ENCODE peak calls at places on chromosomes 2 and 18, in four cellular contexts. U is non-pigmented ciliary epithelial cell, H is fibroblast of gingiva, Q is HL-60. G is an unnamed sample.

GRCh38 chr2:182020319-182021055 is 34.8 kb downstream of the PPP1R1C start:
- DNase-seq in U (no peak), H (peak), Q (no peak), G (peak)

GRCh38 chr18:58178476-58178875 is 134.4 kb downstream of the NEDD4L start:
- DNase-seq in U (peak), H (no peak), Q (no peak), G (no peak)

GRCh38 chr2:128737546-128737826 is 418.8 kb upstream of the HS6ST1 start:
- DNase-seq in U (no peak), H (no peak), Q (no peak), G (no peak)

GRCh38 chr2:21427606-21428005 is 303.8 kb downstream of the TDRD15 start:
- DNase-seq in U (no peak), H (no peak), Q (no peak), G (no peak)

GRCh38 chr2:88099798-88100488 is 27.9 kb downstream of the FABP1 start:
- DNase-seq in U (no peak), H (peak), Q (no peak), G (peak)

GRCh38 chr2:191155608-191156071 is 4.8 kb upstream of the STAT4 start:
- DNase-seq in U (no peak), H (peak), Q (no peak), G (peak)

GRCh38 chr2:95268208-95269035 is 5.8 kb upstream of the PROM2 start:
- DNase-seq in U (no peak), H (no peak), Q (no peak), G (no peak)

GRCh38 chr2:117879003-117879402 is 64.5 kb downstream of the DDX18 start:
- DNase-seq in U (no peak), H (no peak), Q (no peak), G (no peak)

GRCh38 chr2:232307854-232308253 is 70.7 kb upstream of the ALPP start:
- DNase-seq in U (no peak), H (no peak), Q (no peak), G (no peak)

GRCh38 chr2:112149194-112149593 is 11.0 kb downstream of the FBLN7 start:
- DNase-seq in U (no peak), H (no peak), Q (no peak), G (no peak)

GRCh38 chr2:106165064-106165463 is 29.0 kb downstream of the UXS1 start:
- DNase-seq in U (no peak), H (no peak), Q (no peak), G (no peak)

GRCh38 chr2:19847486-19847885 is 54.3 kb downstream of the TTC32 start:
- DNase-seq in U (no peak), H (no peak), Q (no peak), G (no peak)

GRCh38 chr2:100977511-100977910 is 24.6 kb upstream of the RPL31 start:
- DNase-seq in U (no peak), H (no peak), Q (no peak), G (no peak)

GRCh38 chr18:70671889-70672551 is 383.2 kb downstream of the SOCS6 start:
- DNase-seq in U (no peak), H (no peak), Q (no peak), G (no peak)

GRCh38 chr18:58591286-58591685 is 37.6 kb downstream of the ALPK2 start:
- DNase-seq in U (no peak), H (no peak), Q (no peak), G (no peak)

GRCh38 chr2:158507141-158507540 is 50.4 kb downstream of the PKP4 start:
- DNase-seq in U (no peak), H (no peak), Q (no peak), G (no peak)

GRCh38 chr2:9310390-9310789 is 103.8 kb downstream of the ASAP2 start:
- DNase-seq in U (peak), H (peak), Q (no peak), G (peak)

GRCh38 chr2:11379558-11379957 is 35.1 kb upstream of the ROCK2 start:
- DNase-seq in U (no peak), H (peak), Q (no peak), G (peak)

GRCh38 chr2:128329607-128330006 is 10.9 kb upstream of the HS6ST1 start:
- DNase-seq in U (peak), H (peak), Q (no peak), G (peak)

GRCh38 chr2:42452545-42452944 is 41.2 kb downstream of the KCNG3 start:
- DNase-seq in U (no peak), H (no peak), Q (no peak), G (no peak)

GRCh38 chr2:102238039-102238756 is 51.4 kb downstream of the IL1RL2 start:
- DNase-seq in U (no peak), H (peak), Q (no peak), G (peak)

GRCh38 chr2:15363142-15363541 is 198.0 kb downstream of the NBAS start:
- DNase-seq in U (peak), H (no peak), Q (no peak), G (no peak)

GRCh38 chr2:226910384-226910783 is 74.5 kb downstream of the RHBDD1 start:
- DNase-seq in U (no peak), H (peak), Q (no peak), G (no peak)

GRCh38 chr2:60661073-60661738 is 94.9 kb upstream of the PAPOLG start:
- DNase-seq in U (no peak), H (no peak), Q (no peak), G (no peak)

GRCh38 chr18:65750421-65751144 is at the start of gene CDH7:
- DNase-seq in U (no peak), H (no peak), Q (no peak), G (no peak)

GRCh38 chr2:119117891-119118882 is 40.4 kb downstream of the C1QL2 start:
- DNase-seq in U (no peak), H (no peak), Q (no peak), G (no peak)

GRCh38 chr2:21772624-21773023 is 648.9 kb downstream of the TDRD15 start:
- DNase-seq in U (peak), H (peak), Q (no peak), G (no peak)

GRCh38 chr2:71071681-71072398 is 3.4 kb downstream of the NAGK start:
- DNase-seq in U (no peak), H (no peak), Q (peak), G (no peak)

GRCh38 chr18:75112486-75113096 is 96.3 kb downstream of the PTGR3 start:
- DNase-seq in U (no peak), H (no peak), Q (no peak), G (no peak)

GRCh38 chr2:134314656-134315377 is 60.9 kb downstream of the MGAT5 start:
- DNase-seq in U (no peak), H (no peak), Q (no peak), G (no peak)

GRCh38 chr2:174662459-174662858 is 64.9 kb upstream of the WIPF1 start:
- DNase-seq in U (no peak), H (peak), Q (no peak), G (peak)

GRCh38 chr2:172999641-173000387 is 75.8 kb upstream of the MAP3K20 start:
- DNase-seq in U (no peak), H (no peak), Q (no peak), G (no peak)

GRCh38 chr2:143885461-143885860 is 634.5 kb downstream of the ZEB2 start:
- DNase-seq in U (no peak), H (no peak), Q (no peak), G (no peak)

GRCh38 chr18:7447629-7448028 is 119.5 kb upstream of the PTPRM start:
- DNase-seq in U (no peak), H (no peak), Q (no peak), G (no peak)

GRCh38 chr18:55265916-55266488 is 306.7 kb upstream of the CCDC68 start:
- DNase-seq in U (peak), H (peak), Q (no peak), G (peak)